ENCODE peak calls at places on chromosomes 12 and 14, in four cellular contexts. Z is brain microvascular endothelial cell, X is right lobe of liver, Q is tibial nerve. M is an unnamed sample.

GRCh38 chr12:26884765-26885576 is 52.0 kb upstream of the ITPR2 start:
- DNase-seq in Z (peak; percentile 74), X (peak; percentile 76), Q (peak; percentile 91), M (peak; percentile 84)

GRCh38 chr12:12807970-12808702 is 5.0 kb upstream of the DDX47 start:
- DNase-seq in Z (no peak), X (peak; percentile 34), Q (peak; percentile 38), M (no peak)

GRCh38 chr14:93007225-93007997 is 84.5 kb downstream of the CHGA start:
- DNase-seq in Z (peak; percentile 69), X (peak; percentile 59), Q (no peak), M (no peak)

GRCh38 chr12:90909069-90909676 is 45.8 kb downstream of the CCER1 start:
- DNase-seq in Z (peak; percentile 68), X (no peak), Q (peak; percentile 17), M (no peak)

GRCh38 chr12:11797317-11797913 is 147.9 kb downstream of the ETV6 start:
- DNase-seq in Z (peak; percentile 81), X (no peak), Q (no peak), M (no peak)

GRCh38 chr14:104210548-104211195 is 72.3 kb downstream of the KIF26A start:
- DNase-seq in Z (no peak), X (no peak), Q (no peak), M (no peak)

GRCh38 chr14:99233222-99234035 is 38.6 kb downstream of the BCL11B start:
- DNase-seq in Z (no peak), X (no peak), Q (no peak), M (no peak)

GRCh38 chr14:99213101-99213500 is 58.9 kb downstream of the BCL11B start:
- DNase-seq in Z (no peak), X (no peak), Q (no peak), M (no peak)

DNA sequence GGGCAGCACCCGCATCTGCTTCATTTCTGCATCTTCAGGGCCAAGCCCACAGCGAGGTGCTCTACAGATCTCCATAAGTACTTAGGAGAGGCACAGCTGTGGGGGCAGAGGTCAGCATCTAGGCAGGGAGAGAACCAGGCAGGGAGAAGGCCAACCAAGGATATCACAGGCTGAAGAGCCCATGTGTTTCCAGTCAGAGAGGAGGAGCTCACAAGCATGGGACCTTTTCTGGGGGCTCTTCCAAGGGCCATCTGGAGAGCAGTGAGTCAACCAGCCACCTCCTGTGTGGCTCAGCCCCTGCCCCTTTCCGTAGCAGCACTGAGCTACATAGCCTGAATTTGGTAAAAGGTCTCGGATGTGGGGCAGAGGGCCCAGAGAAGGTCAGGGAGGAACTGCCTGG is 78.5 kb downstream of the ARL6IP4 start:
- DNase-seq in Z (no peak), X (no peak), Q (no peak), M (no peak)
- H3K27ac ChIP-seq in Z (no peak overlapping the region), X (no peak overlapping the region), Q (peak overlapping the region; percentile 1), M (peak overlapping the region; percentile 41)

GRCh38 chr14:59631237-59631636 is 54.6 kb upstream of the CCDC175 start:
- DNase-seq in Z (no peak), X (no peak), Q (no peak), M (no peak)
- H3K27ac ChIP-seq in Z (no peak overlapping the region), X (no peak overlapping the region), Q (no peak overlapping the region), M (no peak overlapping the region)

GRCh38 chr12:75503866-75504265 is 7.5 kb downstream of the KRR1 start:
- DNase-seq in Z (no peak), X (no peak), Q (no peak), M (no peak)

GRCh38 chr12:75503459-75503858 is 8.0 kb downstream of the KRR1 start:
- DNase-seq in Z (no peak), X (no peak), Q (no peak), M (no peak)

GRCh38 chr12:75509621-75510020 is 1.8 kb downstream of the KRR1 start:
- DNase-seq in Z (no peak), X (no peak), Q (no peak), M (no peak)

GRCh38 chr12:75508159-75508558 is 3.2 kb downstream of the KRR1 start:
- DNase-seq in Z (no peak), X (no peak), Q (peak; percentile 22), M (no peak)

DNA sequence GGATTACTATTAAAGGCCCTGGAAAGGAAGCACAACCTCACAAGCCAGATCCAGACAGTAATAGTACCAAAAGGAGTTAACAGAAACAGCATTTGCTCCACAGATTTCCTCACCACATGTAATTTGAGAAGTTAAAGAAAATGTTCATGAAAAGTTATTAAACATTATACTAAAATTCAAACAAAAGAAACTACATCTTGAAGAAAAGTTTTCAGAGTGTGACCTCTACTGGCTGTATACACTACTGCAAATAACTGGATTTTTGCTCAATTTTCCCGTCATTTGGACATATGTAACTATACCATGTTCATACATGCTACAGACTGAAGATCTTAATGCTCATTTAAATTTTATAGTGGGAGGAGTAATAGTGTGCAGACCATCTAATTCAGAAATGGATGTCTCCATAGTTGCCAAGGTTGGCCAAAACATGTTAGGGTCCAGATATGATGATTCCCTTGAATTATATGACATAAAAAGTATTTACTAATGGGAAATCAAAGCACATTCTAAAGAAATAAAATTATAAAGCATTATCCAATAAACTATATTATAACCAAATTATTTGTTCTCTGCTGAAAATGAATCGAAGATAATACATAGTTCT is 5.6 kb downstream of the KRR1 start:
- DNase-seq in Z (no peak), X (no peak), Q (no peak), M (no peak)
- H3K27ac ChIP-seq in Z (no peak overlapping the region), X (no peak overlapping the region), Q (no peak overlapping the region), M (no peak overlapping the region)

GRCh38 chr14:76904100-76904739 is 78.0 kb downstream of the LRRC74A start:
- DNase-seq in Z (peak; percentile 76), X (no peak), Q (no peak), M (no peak)
- H3K27ac ChIP-seq in Z (peak overlapping the region; percentile 91), X (no peak overlapping the region), Q (peak overlapping the region; percentile 83), M (peak overlapping the region; percentile 82)

GRCh38 chr14:24315243-24315806 is 4.0 kb downstream of the LTB4R start:
- DNase-seq in Z (no peak), X (no peak), Q (no peak), M (no peak)
- H3K27ac ChIP-seq in Z (no peak overlapping the region), X (no peak overlapping the region), Q (peak overlapping the region; percentile 79), M (peak overlapping the region; percentile 64)

GRCh38 chr12:81542065-81542464 is 217.1 kb downstream of the PPFIA2 start:
- DNase-seq in Z (no peak), X (no peak), Q (no peak), M (no peak)
- H3K27ac ChIP-seq in Z (no peak overlapping the region), X (no peak overlapping the region), Q (no peak overlapping the region), M (no peak overlapping the region)

GRCh38 chr12:101875112-101875961 is 2.0 kb upstream of the DRAM1 start:
- DNase-seq in Z (peak; percentile 51), X (no peak), Q (no peak), M (no peak)
- H3K27ac ChIP-seq in Z (peak overlapping the region; percentile 95), X (peak overlapping the region; percentile 59), Q (peak overlapping the region; percentile 94), M (no peak overlapping the region)

GRCh38 chr12:737117-737739 is 15.2 kb upstream of the WNK1 start:
- DNase-seq in Z (no peak), X (no peak), Q (no peak), M (no peak)
- H3K27ac ChIP-seq in Z (no peak overlapping the region), X (no peak overlapping the region), Q (peak overlapping the region; percentile 35), M (peak overlapping the region; percentile 22)

GRCh38 chr12:113241191-113242017 is 20.1 kb downstream of the TPCN1 start:
- DNase-seq in Z (peak; percentile 90), X (no peak), Q (peak; percentile 57), M (peak; percentile 62)
- H3K27ac ChIP-seq in Z (peak overlapping the region; percentile 87), X (peak overlapping the region; percentile 47), Q (peak overlapping the region; percentile 83), M (peak overlapping the region; percentile 86)

DNA sequence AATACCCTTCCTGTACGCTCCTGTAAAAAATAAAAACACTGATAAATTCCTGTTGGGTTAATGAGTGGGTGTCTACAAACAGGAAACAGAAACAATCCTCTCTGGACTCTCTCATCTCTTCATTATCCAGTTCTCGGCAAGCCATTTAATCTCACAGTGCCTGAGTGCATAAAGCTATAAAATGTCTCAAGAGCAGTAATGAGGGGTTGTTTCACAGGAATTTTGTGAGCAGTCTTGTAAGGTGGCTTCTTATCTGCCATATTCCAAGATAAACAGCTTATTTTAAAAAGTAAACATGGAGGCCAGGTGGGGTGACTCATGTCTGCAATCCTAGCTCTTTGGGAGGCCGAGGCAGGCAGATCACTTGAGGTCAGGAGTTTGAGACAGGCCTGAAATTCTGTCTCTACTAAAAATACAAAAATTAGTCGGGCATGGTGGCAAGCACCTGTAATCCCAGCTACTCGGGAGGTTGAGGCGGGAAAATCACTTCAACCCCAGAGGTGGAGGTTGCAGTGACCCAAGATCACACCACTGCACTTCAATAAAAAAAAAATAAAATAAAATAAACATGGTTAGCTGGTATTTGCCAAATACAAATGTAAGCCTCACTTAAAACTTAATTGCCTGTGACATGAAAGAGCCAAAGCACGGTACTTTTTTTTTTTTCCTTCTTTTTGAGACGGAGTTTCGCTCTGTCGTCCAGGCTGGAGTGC is 54.0 kb downstream of the CLIP1 start:
- DNase-seq in Z (peak; percentile 53), X (no peak), Q (no peak), M (no peak)
- H3K27ac ChIP-seq in Z (peak overlapping the region; percentile 89), X (peak overlapping the region; percentile 47), Q (peak overlapping the region; percentile 76), M (peak overlapping the region; percentile 68)